ENCODE peak calls at places on chromosomes 3 and 15, in nine cellular contexts. L is GM12892, P is sigmoid colon, S is stomach, T is endothelial cell of umbilical vein, E is transverse colon, F is breast epithelium, U is spleen, Q is esophagus muscularis mucosa. Z is an unnamed sample.

GRCh38 chr3:122410639-122411038 is 5.2 kb downstream of the WDR5B start:
- DNase-seq in P (no peak), U (no peak), T (no peak), S (no peak), F (no peak), L (no peak), Q (no peak), E (no peak), Z (no peak)

GRCh38 chr15:62392411-62392810 is 227.3 kb upstream of the C2CD4B start:
- DNase-seq in P (no peak), U (no peak), S (no peak), T (no peak), L (no peak), Q (no peak), E (peak), F (no peak), Z (no peak)

GRCh38 chr3:137768361-137769320 is 4.5 kb downstream of the SOX14 start:
- DNase-seq in L (no peak), U (no peak), P (no peak), F (no peak), T (no peak), Q (peak), S (no peak), E (no peak), Z (no peak)

GRCh38 chr3:39130693-39131265 is 22.6 kb downstream of the CSRNP1 start:
- DNase-seq in Q (no peak), P (no peak), F (no peak), E (no peak), L (no peak), T (no peak), U (no peak), S (no peak), Z (no peak)

GRCh38 chr3:126130081-126130855 is 46.3 kb upstream of the SLC41A3 start:
- DNase-seq in U (peak), L (no peak), Q (peak), S (peak), E (peak), T (no peak), F (no peak), P (peak), Z (no peak)

GRCh38 chr3:145716519-145716918 is 444.5 kb downstream of the PLOD2 start:
- DNase-seq in P (no peak), Q (no peak), E (no peak), T (no peak), S (no peak), L (no peak), U (no peak), F (no peak), Z (no peak)

GRCh38 chr3:72018339-72018984 is 233.5 kb upstream of the PROK2 start:
- DNase-seq in T (no peak), S (no peak), F (no peak), E (no peak), L (no peak), Q (no peak), P (no peak), U (no peak), Z (no peak)

GRCh38 chr3:142925140-142925539 is 36.3 kb upstream of the PCOLCE2 start:
- DNase-seq in L (no peak), F (no peak), T (no peak), U (no peak), S (no peak), E (no peak), Q (peak), P (no peak), Z (no peak)

GRCh38 chr15:88535100-88535499 is 11.4 kb downstream of the DET1 start:
- DNase-seq in S (no peak), U (no peak), P (no peak), F (no peak), Q (no peak), E (no peak), L (no peak), T (no peak), Z (no peak)

GRCh38 chr3:52259035-52259434 is 13.5 kb downstream of the PPM1M start:
- DNase-seq in T (peak), Q (no peak), U (no peak), L (no peak), P (no peak), E (no peak), S (no peak), F (no peak), Z (no peak)

GRCh38 chr3:159818399-159818798 is 170.2 kb upstream of the IL12A start:
- DNase-seq in P (no peak), U (peak), T (no peak), E (no peak), L (no peak), F (no peak), Q (no peak), S (no peak), Z (no peak)

GRCh38 chr3:66432041-66432766 is 68.6 kb downstream of the LRIG1 start:
- DNase-seq in U (no peak), F (no peak), L (no peak), S (no peak), T (no peak), P (no peak), E (no peak), Q (no peak), Z (no peak)

GRCh38 chr3:172323894-172324590 is 124.2 kb downstream of the GHSR start:
- DNase-seq in E (no peak), U (no peak), Q (no peak), P (no peak), T (no peak), L (no peak), F (no peak), S (peak), Z (no peak)

GRCh38 chr15:67380921-67381320 is 126.3 kb downstream of the IQCH start:
- DNase-seq in P (no peak), Q (no peak), L (no peak), U (no peak), T (no peak), E (no peak), S (no peak), F (no peak), Z (no peak)

GRCh38 chr3:136835079-136835816 is 16.3 kb downstream of the SLC35G2 start:
- DNase-seq in T (no peak), Q (no peak), U (no peak), S (no peak), P (no peak), E (no peak), F (no peak), L (no peak), Z (no peak)

GRCh38 chr3:35944915-35945710 is 305.8 kb downstream of the ARPP21 start:
- DNase-seq in T (peak), P (no peak), L (no peak), E (no peak), U (no peak), F (no peak), S (no peak), Q (no peak), Z (no peak)

GRCh38 chr3:89108154-89108553 is 733 bp downstream of the EPHA3 start:
- DNase-seq in T (no peak), P (no peak), S (no peak), E (no peak), L (no peak), Q (no peak), U (no peak), F (no peak), Z (no peak)

GRCh38 chr3:42177068-42177800 is 86.1 kb downstream of the TRAK1 start:
- DNase-seq in F (no peak), Q (no peak), L (no peak), T (no peak), S (no peak), U (no peak), P (no peak), E (no peak), Z (no peak)

GRCh38 chr3:46897031-46897430 is 19.5 kb downstream of the PTH1R start:
- DNase-seq in S (no peak), T (no peak), U (peak), E (no peak), P (no peak), L (no peak), Q (no peak), F (no peak), Z (no peak)

GRCh38 chr3:52820741-52821140 is 9.7 kb downstream of the ITIH4 start:
- DNase-seq in E (no peak), T (peak), Q (no peak), S (no peak), P (no peak), U (no peak), L (peak), F (no peak), Z (peak)

GRCh38 chr3:106673926-106674569 is 703.2 kb upstream of the CCDC54 start:
- DNase-seq in E (no peak), Q (no peak), P (no peak), L (no peak), S (no peak), F (no peak), U (no peak), T (no peak), Z (no peak)

GRCh38 chr15:100809151-100809550 is 70.5 kb upstream of the ALDH1A3 start:
- DNase-seq in P (no peak), E (no peak), Q (no peak), L (no peak), T (peak), S (no peak), U (no peak), F (no peak), Z (no peak)

GRCh38 chr3:108342829-108343478 is 46.6 kb downstream of the HHLA2 start:
- DNase-seq in Q (no peak), E (no peak), F (no peak), P (no peak), U (no peak), T (peak), S (no peak), L (peak), Z (no peak)

GRCh38 chr3:64824281-64824980 is 136.6 kb upstream of the ADAMTS9 start:
- DNase-seq in S (no peak), E (no peak), L (no peak), Q (no peak), T (peak), P (no peak), F (no peak), U (no peak), Z (no peak)

GRCh38 chr15:78047631-78048409 is 29.7 kb downstream of the TBC1D2B start:
- DNase-seq in Q (no peak), E (peak), U (no peak), S (no peak), T (peak), F (no peak), P (peak), L (no peak), Z (no peak)

GRCh38 chr3:129429080-129429451 is 630 bp upstream of the EFCAB12 start:
- DNase-seq in U (no peak), Q (no peak), E (no peak), L (no peak), F (no peak), S (no peak), P (no peak), T (no peak), Z (no peak)

GRCh38 chr3:194397757-194398312 is 1.2 kb downstream of the GP5 start:
- DNase-seq in S (no peak), F (no peak), T (peak), U (peak), L (no peak), E (no peak), P (no peak), Q (no peak), Z (no peak)

GRCh38 chr3:142028174-142028833 is 121.0 kb downstream of the TFDP2 start:
- DNase-seq in T (peak), F (no peak), E (peak), S (no peak), P (no peak), L (no peak), Q (no peak), U (no peak), Z (peak)

GRCh38 chr15:28101983-28102441 is 2.9 kb upstream of the OCA2 start:
- DNase-seq in P (peak), Q (no peak), E (no peak), F (no peak), T (no peak), L (no peak), U (peak), S (no peak), Z (no peak)

GRCh38 chr15:25863067-25863967 is at the start of gene ATP10A:
- DNase-seq in Q (no peak), U (no peak), F (no peak), E (no peak), T (no peak), L (no peak), P (peak), S (no peak), Z (no peak)

GRCh38 chr3:176916777-176917176 is 280.5 kb downstream of the TBL1XR1 start:
- DNase-seq in P (no peak), L (no peak), U (no peak), F (peak), E (no peak), Q (peak), T (no peak), S (peak), Z (no peak)

GRCh38 chr3:100159564-100160153 is 45.4 kb upstream of the FILIP1L start:
- DNase-seq in P (no peak), L (no peak), U (no peak), S (no peak), T (peak), E (no peak), F (no peak), Q (no peak), Z (no peak)

GRCh38 chr15:77870195-77871065 is 207.1 kb downstream of the TBC1D2B start:
- DNase-seq in Q (peak), P (peak), L (peak), U (peak), E (peak), F (peak), S (peak), T (peak), Z (peak)

GRCh38 chr3:99515-99914 is 97.0 kb upstream of the CHL1 start:
- DNase-seq in E (no peak), F (no peak), P (no peak), T (no peak), L (no peak), Q (no peak), S (no peak), U (no peak), Z (no peak)

GRCh38 chr3:124584552-124585391 is 145.5 kb upstream of the UMPS start:
- DNase-seq in L (peak), P (peak), Q (no peak), T (peak), E (peak), S (peak), U (peak), F (peak), Z (peak)

GRCh38 chr15:74541494-74542191 is 623 bp downstream of the ARID3B start:
- DNase-seq in U (no peak), T (peak), F (peak), S (peak), Q (no peak), E (peak), L (peak), P (peak), Z (peak)

GRCh38 chr3:76021376-76021775 is 236.0 kb upstream of the ZNF717 start:
- DNase-seq in E (no peak), P (no peak), S (no peak), F (no peak), L (no peak), Q (no peak), T (no peak), U (no peak), Z (no peak)

GRCh38 chr15:24761704-24762302 is 86.2 kb downstream of the NPAP1 start:
- DNase-seq in P (no peak), U (no peak), F (no peak), L (no peak), Q (no peak), E (no peak), T (peak), S (no peak), Z (no peak)

GRCh38 chr3:14605070-14605469 is 46.5 kb upstream of the CCDC174 start:
- DNase-seq in Q (no peak), L (no peak), U (no peak), T (peak), S (peak), P (no peak), F (no peak), E (no peak), Z (no peak)

GRCh38 chr15:39731266-39731665 is 51.4 kb downstream of the FSIP1 start:
- DNase-seq in F (no peak), P (no peak), T (no peak), L (no peak), U (no peak), S (no peak), Q (no peak), E (no peak), Z (no peak)

GRCh38 chr15:48177875-48178611 is at the start of gene MYEF2:
- DNase-seq in F (peak), Q (no peak), S (peak), E (peak), U (peak), L (peak), P (peak), T (peak), Z (peak)
- TF ChIP-seq POLR2AphosphoS5 in F (no peak), Q (peak), S (no peak), E (no peak), U (peak), L (no peak), P (peak), T (peak), Z (no peak)

DNA sequence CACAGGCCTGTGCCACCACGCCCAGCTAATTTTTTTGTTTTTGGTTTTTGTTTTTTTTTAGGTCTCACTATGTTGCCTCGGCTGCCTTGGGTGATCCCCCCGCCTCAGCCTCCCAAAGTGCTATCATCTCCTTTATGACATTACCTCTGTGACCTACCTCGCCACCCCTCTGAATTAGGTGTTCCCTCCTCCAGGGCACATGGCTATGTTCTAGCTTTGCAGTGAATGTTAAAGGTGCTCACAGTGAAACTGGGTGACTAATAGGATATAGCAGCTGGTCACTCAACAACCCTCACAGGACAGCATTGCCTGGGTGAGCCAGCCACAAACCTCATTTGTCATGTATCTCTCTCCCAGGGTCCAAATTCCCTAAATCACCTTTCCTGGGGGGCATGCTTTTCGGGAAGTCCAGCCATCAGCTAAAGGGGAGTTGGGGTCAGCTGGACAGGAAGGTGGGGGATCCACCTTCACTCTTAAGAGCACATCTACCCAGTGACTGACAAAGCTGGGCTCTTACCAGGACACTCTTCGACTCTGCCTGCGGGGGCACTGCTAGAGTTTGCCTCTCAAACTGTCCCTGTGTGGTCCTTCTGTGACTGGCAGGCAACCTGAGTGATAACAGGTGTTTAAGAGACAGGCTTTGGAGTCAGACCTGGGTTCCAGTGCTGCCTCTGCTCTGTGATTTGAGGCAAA is 1.6 kb upstream of the TTLL3 start:
- DNase-seq in S (no peak), T (peak), L (no peak), E (peak), Q (no peak), F (no peak), U (peak), P (no peak), Z (peak)
- TF ChIP-seq POLR2AphosphoS5 in S (no peak), T (no peak), L (peak), E (no peak), Q (no peak), F (no peak), U (no peak), P (no peak), Z (peak)

GRCh38 chr3:196144383-196145105 is 62.7 kb upstream of the TFRC start:
- DNase-seq in S (no peak), E (no peak), L (no peak), F (no peak), P (no peak), T (no peak), Q (no peak), U (no peak), Z (no peak)

GRCh38 chr3:196149375-196149774 is 61.8 kb downstream of the ZDHHC19 start:
- DNase-seq in U (no peak), S (no peak), E (no peak), T (no peak), L (no peak), F (no peak), P (no peak), Q (no peak), Z (no peak)

GRCh38 chr3:196149922-196150321 is 61.3 kb downstream of the ZDHHC19 start:
- DNase-seq in L (no peak), S (no peak), Q (no peak), P (no peak), T (no peak), F (no peak), E (no peak), U (no peak), Z (no peak)

GRCh38 chr3:196145420-196146262 is 63.8 kb upstream of the TFRC start:
- DNase-seq in T (no peak), E (no peak), F (no peak), P (no peak), Q (no peak), U (no peak), L (no peak), S (no peak), Z (no peak)

DNA sequence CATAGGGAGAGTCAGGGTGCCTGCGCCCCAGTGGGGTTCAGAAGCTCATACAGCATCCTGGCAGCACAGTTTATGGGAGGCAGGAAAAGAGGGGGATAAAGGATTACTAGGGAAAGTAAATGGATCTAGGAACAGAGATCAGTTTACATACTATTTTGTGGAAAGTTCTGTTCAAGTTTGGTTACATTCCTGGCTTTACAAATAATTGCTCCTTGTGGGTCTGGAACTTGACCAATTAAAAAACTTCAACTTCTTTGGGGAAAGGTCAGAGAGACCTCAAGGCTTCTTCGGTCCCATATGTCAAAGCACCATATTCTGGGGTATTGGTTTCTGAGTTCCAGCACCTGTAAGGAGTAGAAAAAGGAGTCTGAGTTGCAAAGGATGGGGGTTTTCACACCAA is 64.1 kb downstream of the ZDHHC19 start:
- DNase-seq in E (no peak), P (no peak), T (no peak), L (no peak), Q (no peak), F (no peak), U (no peak), S (no peak), Z (no peak)
- TF ChIP-seq POLR2AphosphoS5 in E (no peak), P (no peak), T (no peak), L (no peak), Q (no peak), F (no peak), U (no peak), S (no peak), Z (no peak)

GRCh38 chr15:75720787-75721461 is 8.3 kb upstream of the CSPG4 start:
- DNase-seq in E (peak), F (peak), Q (no peak), L (no peak), T (peak), S (peak), U (no peak), P (peak), Z (no peak)

GRCh38 chr15:75721462-75721922 is 8.8 kb upstream of the CSPG4 start:
- DNase-seq in L (no peak), U (peak), T (no peak), S (no peak), E (no peak), P (peak), Q (no peak), F (no peak), Z (no peak)

GRCh38 chr15:75720297-75720696 is 7.6 kb upstream of the CSPG4 start:
- DNase-seq in U (no peak), Q (no peak), T (no peak), E (no peak), L (no peak), S (no peak), F (no peak), P (no peak), Z (no peak)

GRCh38 chr15:75721923-75722870 is 9.5 kb upstream of the CSPG4 start:
- DNase-seq in Q (no peak), S (no peak), L (no peak), U (peak), F (no peak), T (no peak), E (no peak), P (peak), Z (no peak)

DNA sequence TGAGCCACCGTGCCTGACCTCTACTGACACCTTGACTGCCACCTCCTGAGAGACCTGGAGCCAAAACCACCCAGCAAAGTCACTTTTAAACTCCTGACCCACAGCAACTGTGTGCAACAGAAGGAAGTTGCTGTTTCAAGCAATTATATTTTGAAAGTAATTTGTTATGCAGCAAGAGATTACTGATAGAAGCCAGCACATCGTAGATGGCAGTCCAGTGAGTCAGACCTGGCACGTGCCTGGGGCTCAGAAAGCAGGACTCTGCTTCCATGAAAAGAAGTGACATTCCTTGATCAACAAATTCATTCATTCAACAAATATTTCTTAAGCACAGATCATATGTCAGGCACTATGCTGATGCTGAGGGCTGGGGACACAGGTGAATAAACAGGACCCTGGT is 5.7 kb upstream of the CSPG4 start:
- DNase-seq in P (no peak), U (no peak), L (no peak), F (no peak), Q (no peak), T (no peak), E (peak), S (peak), Z (no peak)
- TF ChIP-seq POLR2AphosphoS5 in P (peak), U (no peak), L (no peak), F (no peak), Q (peak), T (no peak), E (peak), S (peak), Z (no peak)

Z was measured in GM12891.